ENCODE peak calls at places on chromosomes 1 and 21, in six cellular contexts. M is adrenal gland; J is hepatocyte; W is adipocyte; R is HAP-1; B is CD4-positive, alpha-beta T cell. V is an unnamed sample.
A peak's percentile ranks its signal among the peaks of the same experiment; 100 is the strongest.

GRCh38 chr1:15213333-15213732 is 33.7 kb upstream of the FHAD1 start:
- DNase-seq in J (peak; percentile 51), R (no peak), B (no peak), W (peak; percentile 67), M (peak; percentile 74), V (no peak)

GRCh38 chr1:51073456-51073855 is 28.6 kb upstream of the C1orf185 start:
- DNase-seq in R (no peak), M (no peak), W (no peak), B (no peak), J (no peak), V (no peak)

GRCh38 chr1:110979154-110979553 is 15.4 kb upstream of the LRIF1 start:
- DNase-seq in M (no peak), J (no peak), B (no peak), W (no peak), R (no peak), V (no peak)

GRCh38 chr1:213647864-213648650 is 339.7 kb upstream of the PROX1 start:
- DNase-seq in R (no peak), J (no peak), M (no peak), W (no peak), B (no peak), V (no peak)

GRCh38 chr1:83113686-83114085 is 885.2 kb downstream of the TTLL7 start:
- DNase-seq in M (peak; percentile 49), R (no peak), B (no peak), W (no peak), J (no peak), V (no peak)

GRCh38 chr1:39178541-39179431 is 25.7 kb upstream of the MACF1 start:
- DNase-seq in M (peak; percentile 73), J (peak; percentile 35), B (no peak), W (peak; percentile 51), R (no peak), V (no peak)

GRCh38 chr1:77280962-77281361 is 857 bp upstream of the AK5 start:
- DNase-seq in R (no peak), B (no peak), M (no peak), W (no peak), J (no peak), V (no peak)

GRCh38 chr1:114627107-114627506 is 42.7 kb downstream of the DENND2C start:
- DNase-seq in B (no peak), M (no peak), R (no peak), W (no peak), J (no peak), V (no peak)

GRCh38 chr1:164498792-164499191 is 60.2 kb upstream of the PBX1 start:
- DNase-seq in B (no peak), W (no peak), J (no peak), M (no peak), R (no peak), V (no peak)

GRCh38 chr1:43934279-43934985 is 831 bp downstream of the ARTN start:
- DNase-seq in B (peak; percentile 18), J (peak; percentile 78), W (peak; percentile 82), R (peak; percentile 63), M (peak; percentile 81), V (no peak)

GRCh38 chr1:7564097-7564496 is 207.0 kb upstream of the VAMP3 start:
- DNase-seq in W (no peak), R (no peak), J (no peak), M (no peak), B (no peak), V (no peak)

GRCh38 chr21:40118527-40118926 is 251.3 kb downstream of the PCP4 start:
- DNase-seq in R (no peak), J (no peak), W (no peak), M (no peak), B (no peak), V (no peak)

GRCh38 chr1:22273686-22274681 is 131.1 kb upstream of the WNT4 start:
- DNase-seq in B (no peak), M (no peak), W (no peak), R (no peak), J (no peak), V (no peak)

GRCh38 chr1:10960406-10960805 is 52.0 kb upstream of the TARDBP start:
- DNase-seq in J (no peak), R (no peak), B (no peak), M (no peak), W (no peak), V (no peak)

GRCh38 chr1:220335668-220336067 is 63.4 kb upstream of the RAB3GAP2 start:
- DNase-seq in B (no peak), M (no peak), R (no peak), W (peak; percentile 13), J (no peak), V (no peak)

GRCh38 chr1:16137890-16138467 is 17.9 kb downstream of the EPHA2 start:
- DNase-seq in M (no peak), J (no peak), R (no peak), B (no peak), W (no peak), V (no peak)

GRCh38 chr1:161020573-161021167 is at the start of gene F11R:
- DNase-seq in W (peak; percentile 43), J (peak; percentile 90), M (peak; percentile 74), B (no peak), R (peak; percentile 28), V (no peak)

GRCh38 chr1:215567491-215568286 is 585 bp downstream of the KCTD3 start:
- DNase-seq in J (peak; percentile 64), R (peak; percentile 51), M (peak; percentile 74), B (no peak), W (peak; percentile 77), V (no peak)

GRCh38 chr1:207890136-207890738 is 20.7 kb downstream of the CD34 start:
- DNase-seq in W (peak; percentile 76), R (no peak), B (no peak), J (no peak), M (peak; percentile 92), V (no peak)

GRCh38 chr1:54558434-54559030 is 10.5 kb downstream of the ACOT11 start:
- DNase-seq in J (peak; percentile 2), B (no peak), W (no peak), R (no peak), M (peak; percentile 49), V (no peak)

GRCh38 chr1:215819114-215819513 is 252.0 kb downstream of the KCTD3 start:
- DNase-seq in W (peak; percentile 12), R (no peak), B (no peak), J (no peak), M (no peak), V (no peak)

GRCh38 chr1:90198616-90199015 is 203.7 kb downstream of the ZNF326 start:
- DNase-seq in R (no peak), W (no peak), B (no peak), M (no peak), J (no peak), V (no peak)

GRCh38 chr1:42935313-42935624 is 23.4 kb downstream of the SLC2A1 start:
- DNase-seq in B (no peak), J (no peak), M (peak; percentile 52), W (no peak), R (no peak), V (no peak)

DNA sequence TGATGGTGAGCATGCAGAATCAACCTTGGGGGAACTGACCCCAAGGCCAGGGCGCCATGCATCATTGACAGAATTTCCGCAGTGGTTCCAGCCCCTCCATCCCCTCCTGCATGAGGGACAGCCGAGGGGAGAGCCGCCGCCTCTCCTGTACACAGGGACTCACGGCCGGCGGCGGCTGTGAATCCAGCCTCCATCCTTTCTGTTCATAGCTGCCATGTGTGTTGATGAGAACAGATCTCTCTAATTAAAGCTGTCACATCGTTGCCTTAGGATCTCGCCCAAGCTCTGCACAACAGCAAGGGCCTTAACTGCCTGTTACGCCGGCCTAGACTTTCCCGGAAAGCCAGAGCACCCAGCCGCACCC is 151.7 kb downstream of the NPHP4 start:
- DNase-seq in R (no peak), W (no peak), M (no peak), J (no peak), B (no peak), V (no peak)
- H3K27me3 ChIP-seq in R (peaks cover 5% of the 10 kb centered on the region), W (peaks cover 57% of the 10 kb centered on the region), M (no peaks in the 10 kb centered on the region), J (peaks cover 6% of the 10 kb centered on the region), B (peaks cover 3% of the 10 kb centered on the region), V (no peaks in the 10 kb centered on the region)

GRCh38 chr1:41390573-41390972 is 29.3 kb downstream of the FOXO6 start:
- DNase-seq in J (no peak), R (no peak), W (no peak), B (no peak), M (no peak), V (no peak)
- H3K27me3 ChIP-seq in J (no peaks in the 10 kb centered on the region), R (no peaks in the 10 kb centered on the region), W (peaks cover 76% of the 10 kb centered on the region), B (peaks cover 5% of the 10 kb centered on the region), M (no peaks in the 10 kb centered on the region), V (no peaks in the 10 kb centered on the region)

GRCh38 chr1:26409191-26409751 is 1.3 kb upstream of the LIN28A start:
- DNase-seq in J (no peak), W (no peak), B (no peak), R (no peak), M (no peak), V (peak; percentile 50)

GRCh38 chr1:26413031-26413430 is 2.4 kb downstream of the LIN28A start:
- DNase-seq in B (no peak), M (no peak), W (no peak), R (no peak), J (no peak), V (no peak)

GRCh38 chr1:26411624-26412074 is 1.0 kb downstream of the LIN28A start:
- DNase-seq in J (no peak), M (no peak), R (no peak), W (no peak), B (no peak), V (no peak)

GRCh38 chr1:26410706-26411623 is at the start of gene LIN28A:
- DNase-seq in M (no peak), R (no peak), W (no peak), B (no peak), J (no peak), V (no peak)

GRCh38 chr1:26412180-26412840 is 1.7 kb downstream of the LIN28A start:
- DNase-seq in R (peak; percentile 38), W (no peak), M (no peak), J (no peak), B (no peak), V (peak; percentile 91)
- H3K27me3 ChIP-seq in R (peaks cover 21% of the 10 kb centered on the region), W (peaks cover 70% of the 10 kb centered on the region), M (peaks cover 59% of the 10 kb centered on the region), J (peaks cover 63% of the 10 kb centered on the region), B (peaks cover 60% of the 10 kb centered on the region), V (no peaks in the 10 kb centered on the region)

GRCh38 chr21:42479582-42479981 is 16.4 kb downstream of the RSPH1 start:
- DNase-seq in M (peak; percentile 11), R (no peak), J (no peak), W (no peak), B (no peak), V (no peak)

GRCh38 chr21:42480736-42481135 is 15.3 kb downstream of the RSPH1 start:
- DNase-seq in R (no peak), W (no peak), M (peak; percentile 39), J (no peak), B (no peak), V (no peak)

GRCh38 chr21:42476493-42477342 is 19.3 kb downstream of the RSPH1 start:
- DNase-seq in W (no peak), R (no peak), J (no peak), B (no peak), M (peak; percentile 29), V (no peak)

GRCh38 chr21:42481169-42481568 is 14.9 kb downstream of the RSPH1 start:
- DNase-seq in R (no peak), W (no peak), J (no peak), M (no peak), B (no peak), V (no peak)

DNA sequence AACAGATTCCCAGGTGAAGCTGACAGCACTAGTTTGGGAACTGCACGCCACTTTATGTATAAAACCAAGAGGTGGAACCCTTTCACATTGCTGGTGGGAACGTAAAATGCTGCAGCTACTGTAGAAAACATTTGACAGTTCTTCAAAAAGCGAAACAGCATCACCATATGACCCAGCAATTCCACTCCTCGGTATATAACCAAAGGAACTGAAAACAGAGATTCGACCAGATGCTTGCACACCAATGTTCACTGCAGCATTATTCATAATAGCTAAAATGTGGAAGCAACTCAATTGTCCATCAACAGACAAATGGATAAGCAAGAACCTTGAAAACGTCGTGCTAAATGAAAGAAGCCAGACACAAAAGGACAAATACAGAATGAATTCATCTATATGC is 17.5 kb downstream of the RSPH1 start:
- DNase-seq in B (no peak), M (no peak), R (no peak), J (no peak), W (no peak), V (no peak)
- H3K27me3 ChIP-seq in B (no peaks in the 10 kb centered on the region), M (no peaks in the 10 kb centered on the region), R (peaks cover 5% of the 10 kb centered on the region), J (no peaks in the 10 kb centered on the region), W (peaks cover 16% of the 10 kb centered on the region), V (no peaks in the 10 kb centered on the region)